ENCODE peak calls at places on chromosomes 4 and X, in eight cellular contexts. Z, N, F, P, O, H, B and I are unnamed samples.

GRCh38 chr4:128285085-128286023 is 2.3 kb downstream of the PGRMC2 start:
- DNase-seq in F (peak; percentile 54), P (peak; percentile 79), O (no peak), H (no peak), Z (no peak), N (no peak), B (no peak), I (no peak)

GRCh38 chr4:68375667-68376559 is 26.0 kb upstream of the YTHDC1 start:
- DNase-seq in H (no peak), P (peak; percentile 65), F (peak; percentile 72), Z (peak; percentile 64), N (peak; percentile 53), O (peak; percentile 9), B (peak; percentile 46), I (peak; percentile 63)

GRCh38 chrX:72714471-72714916 is 388 bp upstream of the PHKA1 start:
- DNase-seq in O (no peak), F (peak; percentile 71), Z (peak; percentile 62), H (peak; percentile 79), B (peak; percentile 71), P (peak; percentile 77), N (peak; percentile 56), I (no peak)

GRCh38 chrX:4118666-4119530 is 405.4 kb upstream of the PRKX start:
- DNase-seq in P (no peak), H (no peak), N (no peak), O (no peak), F (no peak), Z (no peak), B (no peak), I (no peak)

GRCh38 chr4:73816814-73817213 is 19.7 kb upstream of the CXCL6 start:
- DNase-seq in B (no peak), P (peak; percentile 94), F (peak; percentile 95), H (peak; percentile 51), Z (peak; percentile 89), O (peak; percentile 27), N (peak; percentile 49), I (no peak)

GRCh38 chrX:24424948-24425347 is 40.1 kb upstream of the PDK3 start:
- DNase-seq in B (no peak), O (no peak), N (no peak), Z (peak; percentile 22), H (peak; percentile 59), P (peak; percentile 79), F (peak; percentile 44), I (no peak)

GRCh38 chrX:23888887-23889501 is 18.7 kb downstream of the APOO start:
- DNase-seq in Z (peak; percentile 42), O (no peak), N (no peak), P (peak; percentile 41), F (peak; percentile 52), B (no peak), H (no peak), I (no peak)

GRCh38 chr4:154164931-154165839 is 326.4 kb downstream of the DCHS2 start:
- DNase-seq in Z (peak; percentile 77), O (peak; percentile 98), B (no peak), F (peak; percentile 85), H (no peak), P (peak; percentile 96), N (peak; percentile 12), I (no peak)

DNA sequence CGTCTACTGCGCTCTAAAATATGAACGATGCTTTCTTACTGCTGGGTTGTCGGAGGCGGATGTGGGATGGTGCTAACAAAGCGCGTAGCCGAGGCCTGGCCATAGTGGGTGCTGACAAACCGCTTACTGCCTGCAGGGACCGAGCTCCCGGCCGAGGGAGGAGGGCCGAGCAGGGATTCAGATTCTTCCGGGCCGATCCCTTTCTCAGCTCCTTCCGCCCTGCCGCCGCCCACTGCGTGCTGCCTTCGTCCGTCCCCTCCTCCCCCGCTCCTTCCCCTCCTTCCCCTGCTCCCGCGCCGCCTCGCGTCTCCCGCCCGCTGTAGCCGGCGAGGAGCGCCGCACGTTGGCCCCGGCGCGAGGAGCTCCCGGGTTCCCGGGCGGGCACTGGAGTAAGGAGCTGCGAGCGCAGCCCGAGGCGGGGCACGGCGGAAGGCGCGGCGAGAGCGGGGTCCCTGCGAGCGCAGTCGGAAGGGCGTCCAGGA is at the start of gene STK32B:
- DNase-seq in H (peak; percentile 70), Z (peak; percentile 82), B (peak; percentile 51), F (peak; percentile 67), O (no peak), N (peak; percentile 10), P (peak; percentile 64), I (no peak)
- TF ChIP-seq CTCF in H (no peak), Z (peak; percentile 1), B (no peak), F (peak; percentile 16), O (peak; percentile 33), N (no peak), P (no peak), I (no peak)

DNA sequence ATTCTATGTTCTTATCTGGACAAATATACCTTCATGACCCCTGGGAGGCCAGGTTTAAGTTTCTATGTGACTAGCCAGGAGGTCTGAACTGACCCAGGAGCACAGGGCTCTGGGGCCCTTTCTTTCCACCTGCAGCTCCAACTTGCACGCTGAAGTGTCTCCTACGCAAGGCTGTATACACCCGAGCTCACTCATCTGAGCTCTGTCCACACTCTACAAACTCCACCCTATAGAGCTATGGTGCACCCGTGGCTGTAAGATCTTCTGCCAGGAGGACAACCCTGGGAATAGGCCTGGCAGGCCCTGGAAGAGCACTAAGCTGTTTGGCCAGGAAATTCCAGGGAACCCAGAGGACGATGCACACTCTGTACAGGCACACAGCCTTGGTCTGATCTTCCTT is 60.6 kb upstream of the ATOH1 start:
- DNase-seq in N (no peak), P (no peak), H (no peak), Z (no peak), F (no peak), B (no peak), O (no peak), I (no peak)
- TF ChIP-seq CTCF in N (no peak), P (no peak), H (no peak), Z (no peak), F (no peak), B (no peak), O (no peak), I (no peak)

GRCh38 chrX:47560831-47561652 is at the start of gene ARAF:
- DNase-seq in O (peak; percentile 94), F (peak; percentile 99), P (peak; percentile 99), N (peak; percentile 97), H (peak; percentile 98), Z (peak; percentile 99), B (peak; percentile 96), I (peak; percentile 98)

GRCh38 chrX:47563801-47564315 is 2.9 kb downstream of the ARAF start:
- DNase-seq in O (no peak), B (no peak), Z (peak; percentile 76), N (no peak), H (no peak), P (peak; percentile 69), F (peak; percentile 66), I (no peak)

GRCh38 chrX:47564438-47565085 is 3.6 kb downstream of the ARAF start:
- DNase-seq in H (no peak), B (no peak), Z (no peak), O (no peak), N (no peak), F (no peak), P (no peak), I (no peak)

GRCh38 chrX:47561653-47562151 is 697 bp downstream of the ARAF start:
- DNase-seq in Z (no peak), P (no peak), O (no peak), H (no peak), N (no peak), B (no peak), F (no peak), I (no peak)

DNA sequence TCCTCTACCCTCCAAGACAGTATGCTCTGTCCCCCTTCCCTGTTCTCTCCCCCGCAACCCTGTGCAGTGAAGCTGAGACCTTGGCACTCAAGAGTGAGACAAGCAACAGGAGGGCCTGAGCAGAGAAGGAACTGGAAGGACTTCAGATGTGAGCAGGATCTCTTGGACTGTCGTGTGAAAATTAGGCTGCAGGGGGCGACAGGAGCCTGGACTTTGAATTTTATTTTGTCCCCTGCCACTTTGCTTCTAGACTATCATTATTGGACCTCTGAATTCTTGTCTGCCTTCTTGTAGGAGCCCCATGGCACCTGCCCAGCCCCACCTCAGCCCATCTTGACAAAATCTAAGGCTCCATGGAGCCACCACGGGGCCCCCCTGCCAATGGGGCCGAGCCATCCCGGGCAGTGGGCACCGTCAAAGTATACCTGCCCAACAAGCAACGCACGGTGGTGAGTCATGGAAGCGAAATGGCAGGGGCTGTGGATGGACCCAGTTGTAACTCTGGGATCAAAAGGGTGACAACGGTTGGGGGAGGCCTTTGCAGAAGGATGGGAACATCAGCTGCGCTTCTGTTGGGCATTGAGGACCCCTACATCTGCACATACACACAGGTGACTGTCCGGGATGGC is 1.7 kb downstream of the ARAF start:
- DNase-seq in N (no peak), F (peak; percentile 50), B (no peak), O (no peak), P (peak; percentile 41), H (no peak), Z (no peak), I (peak; percentile 14)
- TF ChIP-seq CTCF in N (peak; percentile 18), F (peak; percentile 30), B (peak; percentile 48), O (peak; percentile 32), P (peak; percentile 35), H (peak; percentile 36), Z (peak; percentile 53), I (no peak)

GRCh38 chr4:185773419-185773818 is 38.6 kb downstream of the SORBS2 start:
- DNase-seq in Z (no peak), O (no peak), N (no peak), F (no peak), H (peak; percentile 58), B (no peak), P (no peak), I (no peak)

GRCh38 chr4:185774076-185774731 is 37.8 kb downstream of the SORBS2 start:
- DNase-seq in H (no peak), F (peak; percentile 46), O (no peak), N (no peak), B (no peak), P (no peak), Z (no peak), I (no peak)

GRCh38 chr4:185775792-185776555 is 36.0 kb downstream of the SORBS2 start:
- DNase-seq in O (no peak), N (no peak), H (no peak), P (no peak), F (peak; percentile 64), B (no peak), Z (peak; percentile 22), I (no peak)

GRCh38 chr4:185772391-185773093 is 39.5 kb downstream of the SORBS2 start:
- DNase-seq in P (no peak), F (no peak), O (no peak), H (no peak), Z (no peak), N (no peak), B (no peak), I (no peak)

DNA sequence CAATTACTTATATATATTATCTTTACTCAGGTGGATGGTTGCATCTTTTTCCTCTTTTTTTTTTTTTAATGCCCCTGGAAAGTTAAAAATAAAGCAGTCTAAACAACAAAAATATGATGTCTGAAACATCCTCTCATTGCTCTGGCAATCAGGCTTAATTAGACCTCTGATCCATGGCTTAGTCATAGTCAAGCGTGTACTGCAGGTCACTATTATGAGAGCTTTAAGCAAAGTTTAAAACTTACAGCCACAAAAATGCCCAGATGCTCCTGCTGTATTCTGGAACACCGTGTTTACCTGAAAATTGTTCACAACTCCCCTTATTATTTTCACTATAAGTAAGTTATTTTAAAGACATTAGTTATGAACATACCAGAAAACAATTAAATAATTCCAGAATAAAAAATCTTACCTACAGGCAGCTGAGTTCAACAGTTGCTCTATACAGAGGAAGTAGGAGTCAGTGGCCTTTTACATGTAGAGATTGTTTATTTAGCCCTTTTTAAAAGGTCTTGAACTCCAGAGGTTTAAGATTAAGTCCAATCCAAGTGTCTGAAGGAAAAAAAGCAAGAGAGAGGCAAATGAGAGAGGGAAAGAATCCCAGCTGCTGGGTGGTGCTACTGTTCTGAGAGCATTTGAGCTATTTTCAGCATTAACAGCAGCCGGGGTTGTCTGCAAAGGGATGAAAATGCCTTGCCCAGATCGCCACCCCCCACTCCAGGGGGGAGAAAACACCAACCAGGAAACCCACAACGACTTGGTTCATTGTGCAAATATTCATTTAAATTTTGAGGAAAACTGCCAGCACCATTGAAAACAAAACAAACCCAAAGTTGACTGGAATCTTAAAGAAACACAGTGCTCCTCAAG is 36.9 kb downstream of the SORBS2 start:
- DNase-seq in H (no peak), Z (peak; percentile 74), B (no peak), O (peak; percentile 75), N (peak; percentile 49), F (peak; percentile 97), P (peak; percentile 71), I (no peak)
- TF ChIP-seq CTCF in H (no peak), Z (no peak), B (no peak), O (peak; percentile 10), N (no peak), F (no peak), P (no peak), I (no peak)